ENCODE peak calls at places on chromosomes 13 and 19, in seven cellular contexts. Z, C, O, G, N, P and R are unnamed samples.
A peak's percentile ranks its signal among the peaks of the same experiment; 100 is the strongest.

GRCh38 chr13:43307921-43308433 is 284.6 kb downstream of the DNAJC15 start:
- DNase-seq in Z (peak; percentile 87), C (no peak), O (peak; percentile 92), G (no peak), N (no peak), P (no peak), R (no peak)

GRCh38 chr13:44301639-44302015 is 72.0 kb upstream of the SERP2 start:
- DNase-seq in Z (no peak), C (no peak), O (no peak), G (no peak), N (no peak), P (no peak), R (no peak)

GRCh38 chr19:35642312-35642711 is 767 bp downstream of the ETV2 start:
- DNase-seq in Z (no peak), C (no peak), O (no peak), G (peak; percentile 33), N (no peak), P (no peak), R (peak; percentile 39)

GRCh38 chr19:17202713-17203112 is 12.4 kb upstream of the USE1 start:
- DNase-seq in Z (no peak), C (no peak), O (no peak), G (no peak), N (no peak), P (no peak), R (no peak)

GRCh38 chr13:76993021-76993420 is 1.1 kb downstream of the CLN5 start:
- DNase-seq in Z (peak; percentile 28), C (no peak), O (peak; percentile 56), G (no peak), N (no peak), P (peak; percentile 83), R (no peak)

GRCh38 chr13:24022568-24022967 is 125.3 kb upstream of the C1QTNF9B start:
- DNase-seq in Z (peak; percentile 50), C (no peak), O (no peak), G (no peak), N (no peak), P (no peak), R (no peak)

GRCh38 chr13:33034897-33035296 is 18.7 kb downstream of the KL start:
- DNase-seq in Z (no peak), C (no peak), O (no peak), G (no peak), N (no peak), P (no peak), R (no peak)

GRCh38 chr13:23570931-23571330 is 719 bp downstream of the TNFRSF19 start:
- DNase-seq in Z (peak; percentile 54), C (no peak), O (no peak), G (no peak), N (no peak), P (no peak), R (no peak)

GRCh38 chr19:40090256-40091204 is at the start of gene ZNF780A:
- DNase-seq in Z (peak; percentile 47), C (peak; percentile 58), O (peak; percentile 84), G (peak; percentile 92), N (peak; percentile 38), P (peak; percentile 62), R (peak; percentile 89)

GRCh38 chr13:39602614-39603366 is at the start of gene LHFPL6:
- DNase-seq in Z (peak; percentile 77), C (peak; percentile 73), O (peak; percentile 92), G (peak; percentile 90), N (peak; percentile 46), P (peak; percentile 84), R (peak; percentile 72)

GRCh38 chr13:71860547-71861131 is 6.4 kb downstream of the DACH1 start:
- DNase-seq in Z (no peak), C (no peak), O (no peak), G (no peak), N (no peak), P (no peak), R (no peak)

GRCh38 chr19:42440357-42441046 is 2.2 kb downstream of the CXCL17 start:
- DNase-seq in Z (peak; percentile 59), C (peak; percentile 68), O (peak; percentile 61), G (peak; percentile 74), N (no peak), P (peak; percentile 51), R (peak; percentile 69)

GRCh38 chr13:97506511-97506910 is 72.5 kb downstream of the RAP2A start:
- DNase-seq in Z (peak; percentile 74), C (no peak), O (peak; percentile 75), G (no peak), N (no peak), P (no peak), R (no peak)

GRCh38 chr19:50670102-50670380 is 20.8 kb downstream of the C19orf81 start:
- DNase-seq in Z (no peak), C (no peak), O (no peak), G (no peak), N (no peak), P (no peak), R (no peak)
- H3K27me3 ChIP-seq in Z (peaks cover 55% of the 10 kb centered on the region), C (peaks cover 17% of the 10 kb centered on the region), O (no peaks in the 10 kb centered on the region), G (peaks cover 41% of the 10 kb centered on the region), N (peaks cover 41% of the 10 kb centered on the region), P (peaks cover 37% of the 10 kb centered on the region), R (peaks cover 14% of the 10 kb centered on the region)

DNA sequence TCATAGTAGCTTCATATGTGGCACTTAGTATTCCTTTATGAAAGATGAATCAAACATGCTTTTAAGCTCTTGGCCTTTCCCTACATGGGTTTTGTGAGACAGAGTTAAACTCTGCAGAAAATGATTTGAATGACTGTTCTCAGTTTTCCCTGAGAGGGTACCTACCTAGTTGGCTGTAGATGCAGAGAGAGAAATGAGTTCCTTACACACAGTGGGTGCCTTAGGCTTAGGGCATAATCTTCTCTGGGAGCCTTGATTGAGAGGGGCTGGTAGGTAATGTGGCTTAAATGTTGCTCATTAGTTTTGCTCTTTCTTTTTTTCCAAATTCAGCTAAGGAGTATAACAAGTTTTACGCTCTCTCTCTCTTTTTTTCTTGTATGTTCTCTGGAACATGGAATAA is 3.0 kb downstream of the URI1 start:
- DNase-seq in Z (no peak), C (no peak), O (peak; percentile 11), G (no peak), N (no peak), P (no peak), R (no peak)
- H3K9ac ChIP-seq in Z (peak overlapping the region; percentile 39), C (no peak overlapping the region), O (peak overlapping the region; percentile 61), G (no peak overlapping the region), N (no peak overlapping the region), P (no peak overlapping the region), R (no peak overlapping the region)

GRCh38 chr19:4873930-4874329 is 6.5 kb upstream of the PLIN3 start:
- DNase-seq in Z (no peak), C (no peak), O (no peak), G (no peak), N (no peak), P (no peak), R (no peak)

GRCh38 chr19:4877753-4878490 is 10.5 kb upstream of the PLIN3 start:
- DNase-seq in Z (no peak), C (no peak), O (no peak), G (no peak), N (no peak), P (no peak), R (peak; percentile 36)

GRCh38 chr19:4879041-4879440 is 11.6 kb upstream of the PLIN3 start:
- DNase-seq in Z (no peak), C (no peak), O (no peak), G (no peak), N (no peak), P (peak; percentile 8), R (no peak)

DNA sequence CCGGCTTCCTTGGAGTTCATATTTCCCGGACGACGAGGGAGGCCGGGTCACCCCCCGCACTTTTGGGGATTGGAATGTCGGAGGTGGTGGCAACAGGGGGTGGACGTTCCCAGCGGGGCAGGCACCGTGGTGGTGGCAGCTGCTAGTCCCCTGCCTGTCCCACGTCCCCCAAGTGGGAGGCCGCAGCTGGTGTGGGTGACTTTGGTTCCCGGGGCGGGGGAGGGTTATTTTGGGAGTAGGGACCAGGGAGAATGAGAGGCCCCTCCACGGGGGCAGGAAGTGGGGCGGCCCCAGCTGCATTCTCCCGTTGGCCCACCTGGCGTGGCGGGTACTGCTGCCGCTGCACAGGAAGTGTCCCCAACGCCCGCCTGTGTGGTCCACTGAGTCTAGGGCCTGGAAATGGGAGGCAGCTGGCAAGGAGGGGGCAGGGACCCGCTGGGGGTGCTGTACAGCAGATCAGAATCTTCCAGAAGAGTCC is 11.1 kb upstream of the PLIN3 start:
- DNase-seq in Z (no peak), C (no peak), O (no peak), G (no peak), N (no peak), P (no peak), R (peak; percentile 31)
- H3K4ac ChIP-seq in Z (no peak overlapping the region), C (peak overlapping the region; percentile 2), O (no peak overlapping the region), G (no peak overlapping the region), N (peak overlapping the region; percentile 13), P (no peak overlapping the region), R (peak overlapping the region; percentile 82)

DNA sequence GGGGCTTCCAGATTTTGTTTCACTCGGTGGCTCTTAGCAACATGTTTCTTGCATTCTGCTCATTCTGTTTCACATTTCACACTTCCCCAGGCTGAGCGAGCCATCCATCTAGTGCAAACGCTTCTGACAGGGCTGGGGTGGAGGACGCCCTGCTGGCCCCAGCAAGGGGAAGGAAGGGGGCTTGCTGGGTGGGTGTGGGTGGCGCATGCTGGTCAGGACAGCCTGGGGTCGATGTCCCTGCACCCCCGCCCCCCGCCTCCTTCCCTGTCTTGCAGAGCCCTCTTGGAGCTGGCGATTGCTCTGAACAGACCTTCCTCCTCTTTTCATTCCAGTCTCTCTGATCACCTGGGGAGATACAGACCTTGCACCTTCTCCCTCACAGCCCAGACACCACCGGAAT is 165.3 kb downstream of the URI1 start:
- DNase-seq in Z (no peak), C (no peak), O (no peak), G (no peak), N (no peak), P (no peak), R (no peak)
- H3K27me3 ChIP-seq in Z (no peaks in the 10 kb centered on the region), C (no peaks in the 10 kb centered on the region), O (no peaks in the 10 kb centered on the region), G (no peaks in the 10 kb centered on the region), N (no peaks in the 10 kb centered on the region), P (no peaks in the 10 kb centered on the region), R (no peaks in the 10 kb centered on the region)

GRCh38 chr13:113021391-113021790 is 52.4 kb downstream of the MCF2L start:
- DNase-seq in Z (no peak), C (no peak), O (no peak), G (no peak), N (no peak), P (no peak), R (no peak)
- H3K9ac ChIP-seq in Z (no peak overlapping the region), C (no peak overlapping the region), O (no peak overlapping the region), G (no peak overlapping the region), N (no peak overlapping the region), P (no peak overlapping the region), R (no peak overlapping the region)

GRCh38 chr19:55494172-55494761 is 6.0 kb downstream of the SSC5D start:
- DNase-seq in Z (peak; percentile 75), C (no peak), O (no peak), G (no peak), N (no peak), P (no peak), R (no peak)
- H3K4ac ChIP-seq in Z (peak overlapping the region; percentile 82), C (no peak overlapping the region), O (no peak overlapping the region), G (no peak overlapping the region), N (peak overlapping the region; percentile 59), P (no peak overlapping the region), R (no peak overlapping the region)